ENCODE peak calls at places on chromosomes 11 and 22, in five cellular contexts. H is CD4-positive, CD25-positive, alpha-beta regulatory T cell; X is left ventricle myocardium inferior; P is body of pancreas; G is spleen. V is an unnamed sample. For H3K9me3, the result is how much of the 10 kb centered on the place peaks cover.

GRCh38 chr11:35083181-35084061 is 55.5 kb upstream of the CD44 start:
- DNase-seq in H (peak), X (peak), P (peak), G (peak), V (no peak)

GRCh38 chr11:121029153-121029552 is 5.3 kb downstream of the TBCEL start:
- DNase-seq in H (no peak), X (no peak), P (no peak), G (no peak), V (no peak)

GRCh38 chr22:20203142-20204099 is 52.6 kb upstream of the CCDC188 start:
- DNase-seq in H (no peak), X (peak), P (peak), G (no peak), V (peak)

GRCh38 chr11:11777897-11778296 is 63.9 kb upstream of the USP47 start:
- DNase-seq in H (no peak), X (no peak), P (no peak), G (no peak), V (no peak)

GRCh38 chr11:72787262-72788104 is 6.4 kb downstream of the STARD10 start:
- DNase-seq in H (no peak), X (no peak), P (peak), G (peak), V (peak)

GRCh38 chr22:24416611-24417010 is 10.8 kb upstream of the ADORA2A start:
- DNase-seq in H (no peak), X (no peak), P (no peak), G (no peak), V (no peak)

GRCh38 chr22:29081499-29082236 is 8.8 kb downstream of the KREMEN1 start:
- DNase-seq in H (no peak), X (no peak), P (peak), G (no peak), V (no peak)

GRCh38 chr22:37621352-37621860 is 12.8 kb downstream of the GGA1 start:
- DNase-seq in H (no peak), X (no peak), P (no peak), G (peak), V (no peak)

GRCh38 chr22:44685384-44686056 is 16.5 kb upstream of the PRR5 start:
- DNase-seq in H (peak), X (no peak), P (peak), G (peak), V (peak)

GRCh38 chr22:32803020-32803758 is 1.7 kb downstream of the TIMP3 start:
- DNase-seq in H (no peak), X (peak), P (no peak), G (no peak), V (peak)

GRCh38 chr11:123364145-123364544 is 65.9 kb upstream of the GRAMD1B start:
- DNase-seq in H (no peak), X (no peak), P (no peak), G (no peak), V (no peak)

GRCh38 chr11:72943664-72944063 is 129.5 kb downstream of the ATG16L2 start:
- DNase-seq in H (no peak), X (no peak), P (no peak), G (no peak), V (no peak)

GRCh38 chr22:42855211-42855610 is 1.9 kb downstream of the ARFGAP3 start:
- DNase-seq in H (no peak), X (no peak), P (no peak), G (peak), V (no peak)

GRCh38 chr11:117471776-117472175 is 144.1 kb downstream of the CEP164 start:
- DNase-seq in H (no peak), X (no peak), P (no peak), G (no peak), V (no peak)

GRCh38 chr11:124896071-124896750 is 1.5 kb downstream of the ROBO4 start:
- DNase-seq in H (no peak), X (no peak), P (no peak), G (no peak), V (no peak)

GRCh38 chr11:117887431-117888139 is 11.1 kb upstream of the FXYD6 start:
- DNase-seq in H (no peak), X (no peak), P (no peak), G (no peak), V (no peak)

GRCh38 chr11:910044-910588 is 494 bp downstream of the CHID1 start:
- DNase-seq in H (no peak), X (no peak), P (peak), G (no peak), V (no peak)

GRCh38 chr11:110433393-110434333 is 3.9 kb downstream of the FDX1 start:
- DNase-seq in H (peak), X (no peak), P (no peak), G (no peak), V (no peak)

GRCh38 chr11:68035266-68035876 is 3.5 kb upstream of the TCIRG1 start:
- DNase-seq in H (no peak), X (no peak), P (no peak), G (peak), V (no peak)

GRCh38 chr11:9756461-9756860 is 92.6 kb downstream of the SWAP70 start:
- DNase-seq in H (no peak), X (no peak), P (no peak), G (no peak), V (no peak)

GRCh38 chr22:25950101-25950500 is 208.1 kb downstream of the MYO18B start:
- DNase-seq in H (no peak), X (no peak), P (no peak), G (no peak), V (no peak)

GRCh38 chr11:72875736-72876135 is 61.5 kb downstream of the ATG16L2 start:
- DNase-seq in H (no peak), X (no peak), P (no peak), G (no peak), V (no peak)

GRCh38 chr11:3044004-3044403 is 13.2 kb downstream of the CARS1 start:
- DNase-seq in H (no peak), X (peak), P (no peak), G (peak), V (no peak)

GRCh38 chr11:3126901-3127691 is 38.0 kb downstream of the OSBPL5 start:
- DNase-seq in H (no peak), X (peak), P (peak), G (peak), V (no peak)

GRCh38 chr11:84914511-84914910 is 712.6 kb downstream of the DLG2 start:
- DNase-seq in H (no peak), X (no peak), P (no peak), G (no peak), V (no peak)

GRCh38 chr11:762421-763072 is 14.7 kb downstream of the GATD1 start:
- DNase-seq in H (peak), X (no peak), P (peak), G (peak), V (peak)

GRCh38 chr22:40525250-40525884 is 111.2 kb downstream of the MRTFA start:
- DNase-seq in H (peak), X (peak), P (peak), G (peak), V (peak)

GRCh38 chr22:18954333-18954732 is 18.2 kb upstream of the PRODH start:
- DNase-seq in H (peak), X (peak), P (peak), G (peak), V (peak)

GRCh38 chr11:126345759-126346585 is 9.5 kb upstream of the ST3GAL4 start:
- DNase-seq in H (peak), X (no peak), P (peak), G (peak), V (peak)

GRCh38 chr11:11940551-11940950 is 67.9 kb downstream of the DKK3 start:
- DNase-seq in H (no peak), X (no peak), P (no peak), G (no peak), V (no peak)

GRCh38 chr22:33535937-33536875 is 384.1 kb downstream of the LARGE1 start:
- DNase-seq in H (no peak), X (no peak), P (no peak), G (no peak), V (no peak)

GRCh38 chr11:68828155-68828931 is 13.4 kb downstream of the CPT1A start:
- DNase-seq in H (no peak), X (peak), P (peak), G (peak), V (no peak)

GRCh38 chr11:92383430-92383829 is 158.8 kb downstream of the FAT3 start:
- DNase-seq in H (no peak), X (no peak), P (no peak), G (no peak), V (no peak)

GRCh38 chr11:36123353-36124220 is 165.6 kb downstream of the COMMD9 start:
- DNase-seq in H (no peak), X (no peak), P (no peak), G (no peak), V (no peak)

GRCh38 chr11:121723261-121723741 is 270.5 kb upstream of the SORL1-AS1 start:
- DNase-seq in H (no peak), X (peak), P (peak), G (no peak), V (no peak)

GRCh38 chr11:15985127-15985862 is 371.1 kb downstream of the SOX6 start:
- DNase-seq in H (no peak), X (no peak), P (no peak), G (no peak), V (no peak)

GRCh38 chr22:43508489-43508888 is 96.7 kb downstream of the MPPED1 start:
- DNase-seq in H (no peak), X (no peak), P (no peak), G (no peak), V (no peak)

GRCh38 chr11:118653684-118654390 is 25.6 kb downstream of the TREH start:
- DNase-seq in H (no peak), X (no peak), P (no peak), G (peak), V (no peak)

GRCh38 chr22:40443675-40444482 is 73.5 kb downstream of the SGSM3 start:
- DNase-seq in H (no peak), X (peak), P (no peak), G (no peak), V (no peak)

DNA sequence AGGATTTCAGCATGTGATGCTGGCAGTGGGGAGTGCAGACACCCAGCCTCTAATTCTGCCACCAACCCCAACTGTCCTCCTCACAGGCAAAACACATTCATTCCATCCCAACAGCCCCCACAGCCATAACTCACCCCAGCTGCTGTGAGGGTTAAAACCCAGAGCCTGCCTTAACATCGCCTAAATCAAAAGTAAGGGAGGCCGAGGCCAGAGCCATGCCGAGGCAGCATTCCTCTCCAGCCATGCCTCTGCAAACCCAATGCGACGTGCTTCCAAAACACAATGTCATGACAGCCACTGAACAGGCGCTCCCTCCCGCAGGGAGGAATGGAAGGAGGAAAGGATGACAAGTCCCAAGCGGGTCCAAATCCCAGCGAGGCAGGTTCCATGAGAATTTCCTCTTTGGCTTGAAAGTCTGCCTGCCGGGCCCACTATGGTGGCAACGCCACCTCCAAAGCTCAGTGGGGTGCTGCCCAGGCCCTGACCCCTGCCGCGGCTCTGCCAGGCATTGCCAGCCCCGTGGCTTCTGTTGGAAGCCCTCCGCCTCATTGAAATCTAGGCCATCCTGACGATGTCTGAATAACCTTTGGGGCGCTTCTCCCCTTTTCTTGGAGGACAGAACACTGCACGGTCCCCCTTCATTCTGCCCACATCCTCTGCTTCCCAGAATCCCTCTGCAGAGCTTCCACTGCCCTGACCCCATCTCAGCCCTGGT is 472.3 kb downstream of the BRD1 start:
- DNase-seq in H (no peak), X (no peak), P (no peak), G (peak), V (no peak)
- H3K9me3 ChIP-seq in H (under half), X (under half), P (under half), G (under half), V (under half)

GRCh38 chr22:22982616-22983015 is 87.7 kb upstream of the GNAZ start:
- DNase-seq in H (no peak), X (no peak), P (no peak), G (no peak), V (no peak)
- H3K9me3 ChIP-seq in H (under half), X (under half), P (under half), G (under half), V (under half)

GRCh38 chr11:133828861-133829260 is 16.5 kb downstream of the SPATA19 start:
- DNase-seq in H (no peak), X (no peak), P (no peak), G (no peak), V (no peak)

GRCh38 chr11:133825156-133825555 is 20.2 kb downstream of the SPATA19 start:
- DNase-seq in H (no peak), X (no peak), P (no peak), G (no peak), V (no peak)

GRCh38 chr11:133825666-133826065 is 19.6 kb downstream of the SPATA19 start:
- DNase-seq in H (no peak), X (no peak), P (no peak), G (no peak), V (no peak)

GRCh38 chr11:133829566-133829965 is 15.7 kb downstream of the SPATA19 start:
- DNase-seq in H (no peak), X (no peak), P (no peak), G (no peak), V (no peak)

GRCh38 chr11:133827556-133827955 is 17.8 kb downstream of the SPATA19 start:
- DNase-seq in H (no peak), X (no peak), P (no peak), G (no peak), V (no peak)
- H3K9me3 ChIP-seq in H (under half), X (under half), P (under half), G (under half), V (under half)

GRCh38 chr11:14642453-14642852 is 1.2 kb upstream of the PDE3B start:
- DNase-seq in H (peak), X (no peak), P (no peak), G (no peak), V (no peak)

GRCh38 chr11:14643697-14644395 is at the start of gene PDE3B:
- DNase-seq in H (peak), X (peak), P (peak), G (peak), V (peak)

GRCh38 chr11:14644396-14645246 is 1.0 kb downstream of the PDE3B start:
- DNase-seq in H (peak), X (peak), P (peak), G (peak), V (peak)

GRCh38 chr11:14642873-14643696 is 519 bp upstream of the PDE3B start:
- DNase-seq in H (peak), X (no peak), P (no peak), G (peak), V (no peak)

DNA sequence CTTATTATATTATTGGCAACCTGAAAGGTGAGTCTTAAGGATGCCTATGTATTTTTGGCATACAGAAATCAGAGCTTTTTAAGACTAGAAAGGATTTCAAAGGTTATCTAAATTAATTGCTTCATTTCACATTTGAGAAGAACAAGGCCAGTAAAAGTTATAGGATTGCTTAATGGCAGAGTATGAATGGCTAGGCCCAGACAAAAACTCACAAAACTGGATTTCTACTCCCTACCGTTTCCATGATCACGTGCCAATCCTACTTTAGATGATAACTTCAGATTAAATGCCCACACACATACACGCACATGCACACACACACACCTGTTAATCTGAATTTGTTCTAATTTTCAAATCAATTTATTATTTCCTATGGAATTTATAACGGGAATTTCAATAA is 1.8 kb upstream of the PDE3B start:
- DNase-seq in H (no peak), X (no peak), P (no peak), G (no peak), V (no peak)
- H3K9me3 ChIP-seq in H (under half), X (under half), P (under half), G (under half), V (under half)

DNA sequence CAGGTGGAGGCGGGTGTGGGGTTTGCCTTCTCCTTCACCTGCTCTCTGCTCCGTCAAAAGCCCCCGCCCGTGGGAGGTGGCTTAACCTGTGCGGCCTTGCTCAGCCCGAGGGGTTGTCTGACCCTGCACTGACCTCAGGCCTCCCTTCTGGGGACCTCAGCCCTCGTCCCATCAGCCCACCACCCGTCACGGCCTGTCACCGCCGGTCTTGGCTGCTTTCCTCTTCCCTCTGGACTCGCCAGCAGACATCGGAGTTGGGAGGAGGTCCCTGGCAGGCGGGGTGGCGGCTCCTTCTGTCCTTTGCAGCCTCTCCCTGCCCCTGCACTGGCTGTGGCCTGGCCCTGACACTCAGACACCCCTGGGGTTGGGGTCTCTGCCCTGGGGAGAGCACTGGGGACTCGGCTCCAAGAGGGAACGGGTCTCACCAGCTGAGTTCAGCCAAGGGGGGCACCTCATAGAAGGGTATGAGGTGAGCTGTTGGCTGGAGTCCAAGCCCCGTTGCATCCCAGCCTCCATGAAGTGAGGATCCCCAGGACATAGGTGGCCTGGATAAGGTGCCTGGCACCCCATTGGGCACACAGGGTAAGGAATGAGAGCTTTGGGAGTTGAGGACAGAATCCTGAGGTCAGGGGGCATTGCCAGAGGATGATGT is 999.6 kb downstream of the BRD1 start:
- DNase-seq in H (no peak), X (no peak), P (no peak), G (peak), V (no peak)
- H3K9me3 ChIP-seq in H (under half), X (under half), P (under half), G (under half), V (under half)

DNA sequence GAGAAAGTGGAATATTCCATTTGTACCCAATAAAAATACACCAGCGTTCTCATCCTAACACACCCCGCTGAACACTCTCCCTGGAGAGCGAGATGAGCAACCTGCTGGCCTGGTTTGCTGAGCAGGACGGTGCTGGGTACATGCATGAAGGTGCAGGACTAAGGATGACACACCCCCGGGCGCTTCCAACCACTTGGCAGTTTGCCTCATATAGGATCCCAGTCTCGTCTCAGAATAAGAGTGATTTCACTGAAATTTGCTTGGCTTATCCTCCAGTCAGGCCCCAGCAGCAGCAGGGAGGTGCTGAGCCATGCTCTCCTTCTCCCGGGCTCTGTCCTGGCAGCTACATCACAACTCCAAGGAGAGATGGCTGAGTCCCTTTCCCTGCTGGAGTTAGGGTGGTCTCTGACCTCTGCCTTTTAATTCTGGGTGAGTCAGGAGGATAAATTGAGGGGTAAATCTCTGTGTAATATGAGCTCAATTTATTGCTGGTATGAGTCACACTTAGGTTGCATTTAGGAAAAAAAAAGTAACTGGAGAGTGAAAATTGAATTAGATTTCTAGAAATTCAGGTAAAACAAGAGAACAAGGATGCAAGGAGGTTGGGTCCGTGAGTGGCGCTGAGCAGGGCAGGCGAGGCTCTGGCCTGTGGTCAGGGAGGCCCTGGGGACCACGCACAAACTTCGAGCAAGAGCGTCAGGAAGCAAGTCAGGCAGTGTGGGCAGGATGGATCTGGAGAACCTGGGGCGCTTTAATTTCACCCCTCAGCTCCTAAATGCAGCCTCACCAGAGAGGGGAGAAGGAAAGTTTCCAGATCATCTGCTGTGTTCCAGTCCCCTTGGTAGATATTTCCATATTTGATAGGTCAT is 974.0 kb downstream of the TBC1D22A start:
- DNase-seq in H (no peak), X (no peak), P (no peak), G (no peak), V (no peak)
- H3K9me3 ChIP-seq in H (under half), X (under half), P (under half), G (under half), V (under half)

GRCh38 chr22:47610766-47611165 is 848.3 kb downstream of the TBC1D22A start:
- DNase-seq in H (no peak), X (no peak), P (no peak), G (peak), V (no peak)
- H3K9me3 ChIP-seq in H (under half), X (under half), P (under half), G (under half), V (under half)

GRCh38 chr11:132590554-132590953 is 941.7 kb downstream of the OPCML start:
- DNase-seq in H (no peak), X (no peak), P (no peak), G (no peak), V (no peak)
- H3K9me3 ChIP-seq in H (under half), X (under half), P (under half), G (under half), V (under half)

GRCh38 chr11:114621950-114622809 is 26.6 kb upstream of the NXPE4 start:
- DNase-seq in H (no peak), X (no peak), P (no peak), G (no peak), V (no peak)
- H3K9me3 ChIP-seq in H (under half), X (under half), P (under half), G (under half), V (under half)

V was measured in WERI-Rb-1.